ENCODE peak calls at places on chromosomes 13 and 19, in six cellular contexts. One of them, this sample, is unnamed.
A peak's percentile ranks its signal among the peaks of the same experiment; 100 is the strongest.

GRCh38 chr13:34070544-34071303 is 252.8 kb downstream of the RFC3 start:
- DNase-seq in HCT116: no peak
- DNase-seq in GM12878: no peak
- DNase-seq in H1: no peak
- DNase-seq in K562: no peak
- DNase-seq in HepG2: peak; percentile 9
- DNase-seq in this sample: no peak

GRCh38 chr13:93951153-93951552 is 528.3 kb downstream of the DCT start:
- DNase-seq in HCT116: no peak
- DNase-seq in GM12878: no peak
- DNase-seq in H1: no peak
- DNase-seq in K562: no peak
- DNase-seq in HepG2: no peak
- DNase-seq in this sample: no peak

GRCh38 chr19:53878786-53879144 is 3.2 kb upstream of the PRKCG start:
- DNase-seq in HCT116: no peak
- DNase-seq in GM12878: no peak
- DNase-seq in H1: no peak
- DNase-seq in K562: no peak
- DNase-seq in HepG2: no peak
- DNase-seq in this sample: no peak

GRCh38 chr13:47945738-47946137 is 55.3 kb downstream of the SUCLA2 start:
- DNase-seq in HCT116: no peak
- DNase-seq in GM12878: no peak
- DNase-seq in H1: no peak
- DNase-seq in K562: no peak
- DNase-seq in HepG2: peak; percentile 4
- DNase-seq in this sample: no peak

GRCh38 chr13:68995972-68996670 is 1111.5 kb upstream of the ATXN8OS start:
- DNase-seq in HCT116: no peak
- DNase-seq in GM12878: no peak
- DNase-seq in H1: no peak
- DNase-seq in K562: no peak
- DNase-seq in HepG2: no peak
- DNase-seq in this sample: no peak

GRCh38 chr19:32651729-32652140 is 23.2 kb downstream of the ANKRD27 start:
- DNase-seq in HCT116: no peak
- DNase-seq in GM12878: no peak
- DNase-seq in H1: peak; percentile 77
- DNase-seq in K562: no peak
- DNase-seq in HepG2: no peak
- DNase-seq in this sample: peak; percentile 47

GRCh38 chr13:27619711-27620376 is 485 bp downstream of the LNX2 start:
- DNase-seq in HCT116: no peak
- DNase-seq in GM12878: no peak
- DNase-seq in H1: no peak
- DNase-seq in K562: no peak
- DNase-seq in HepG2: peak; percentile 7
- DNase-seq in this sample: no peak

GRCh38 chr13:33183431-33184130 is 102.0 kb downstream of the STARD13 start:
- DNase-seq in HCT116: no peak
- DNase-seq in GM12878: no peak
- DNase-seq in H1: no peak
- DNase-seq in K562: no peak
- DNase-seq in HepG2: no peak
- DNase-seq in this sample: no peak

GRCh38 chr19:6023085-6023682 is 45.2 kb upstream of the RANBP3 start:
- DNase-seq in HCT116: no peak
- DNase-seq in GM12878: no peak
- DNase-seq in H1: no peak
- DNase-seq in K562: no peak
- DNase-seq in HepG2: no peak
- DNase-seq in this sample: no peak

GRCh38 chr19:19372656-19373416 is 32.6 kb upstream of the GATAD2A start:
- DNase-seq in HCT116: peak; percentile 50
- DNase-seq in GM12878: no peak
- DNase-seq in H1: no peak
- DNase-seq in K562: peak; percentile 79
- DNase-seq in HepG2: peak; percentile 90
- DNase-seq in this sample: no peak

GRCh38 chr19:15213715-15214381 is 13.1 kb upstream of the NOTCH3 start:
- DNase-seq in HCT116: no peak
- DNase-seq in GM12878: no peak
- DNase-seq in H1: no peak
- DNase-seq in K562: no peak
- DNase-seq in HepG2: no peak
- DNase-seq in this sample: no peak

GRCh38 chr13:99970761-99971575 is 599 bp downstream of the ZIC5 start:
- DNase-seq in HCT116: no peak
- DNase-seq in GM12878: no peak
- DNase-seq in H1: peak; percentile 84
- DNase-seq in K562: peak; percentile 63
- DNase-seq in HepG2: no peak
- DNase-seq in this sample: no peak

GRCh38 chr19:15021286-15022007 is 27.8 kb upstream of the CASP14 start:
- DNase-seq in HCT116: no peak
- DNase-seq in GM12878: no peak
- DNase-seq in H1: no peak
- DNase-seq in K562: no peak
- DNase-seq in HepG2: no peak
- DNase-seq in this sample: no peak

GRCh38 chr19:19105365-19106060 is 32.8 kb downstream of the TMEM161A start:
- DNase-seq in HCT116: peak; percentile 53
- DNase-seq in GM12878: peak; percentile 13
- DNase-seq in H1: peak; percentile 88
- DNase-seq in K562: peak; percentile 95
- DNase-seq in HepG2: peak; percentile 48
- DNase-seq in this sample: peak; percentile 63

GRCh38 chr19:29662278-29662603 is 3.0 kb upstream of the PLEKHF1 start:
- DNase-seq in HCT116: no peak
- DNase-seq in GM12878: no peak
- DNase-seq in H1: no peak
- DNase-seq in K562: no peak
- DNase-seq in HepG2: no peak
- DNase-seq in this sample: no peak

GRCh38 chr13:48448963-48449614 is 36.2 kb upstream of the LPAR6 start:
- DNase-seq in HCT116: no peak
- DNase-seq in GM12878: no peak
- DNase-seq in H1: no peak
- DNase-seq in K562: no peak
- DNase-seq in HepG2: no peak
- DNase-seq in this sample: no peak

GRCh38 chr13:77751513-77752456 is 54.3 kb downstream of the SLAIN1 start:
- DNase-seq in HCT116: peak; percentile 6
- DNase-seq in GM12878: peak; percentile 34
- DNase-seq in H1: no peak
- DNase-seq in K562: peak; percentile 22
- DNase-seq in HepG2: peak; percentile 41
- DNase-seq in this sample: peak; percentile 25

DNA sequence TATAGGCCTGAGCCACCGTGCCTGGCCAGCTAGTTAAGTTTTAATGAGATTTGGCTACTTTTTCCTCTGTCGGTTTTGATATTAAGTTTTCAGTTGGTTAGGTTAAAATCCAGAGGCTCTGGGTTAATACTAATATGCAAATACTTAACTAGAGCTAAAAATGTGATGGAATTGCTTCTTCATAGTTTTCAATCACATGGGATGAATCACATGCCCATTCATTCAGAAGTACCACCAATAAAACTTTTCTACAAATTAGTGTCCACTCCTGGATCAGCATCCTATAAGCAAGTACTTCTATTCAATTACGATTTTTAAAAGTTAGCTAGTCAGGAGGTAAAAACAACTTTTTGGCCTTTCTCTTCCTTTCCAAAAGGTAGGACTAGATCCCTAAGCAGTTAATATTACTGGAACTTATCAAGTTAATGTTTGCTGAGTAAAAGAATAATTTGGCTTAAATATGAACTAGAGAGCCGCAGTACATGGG is 4.3 kb downstream of the SLC25A30 start:
- DNase-seq in HCT116: no peak
- DNase-seq in GM12878: no peak
- DNase-seq in H1: no peak
- DNase-seq in K562: no peak
- DNase-seq in HepG2: no peak
- DNase-seq in this sample: no peak
- H3K4me3 ChIP-seq in HCT116: no peak overlapping the region
- H3K4me3 ChIP-seq in GM12878: no peak overlapping the region
- H3K4me3 ChIP-seq in H1: no peak overlapping the region
- H3K4me3 ChIP-seq in K562: peak overlapping the region; percentile 33
- H3K4me3 ChIP-seq in HepG2: peak overlapping the region; percentile 15
- H3K4me3 ChIP-seq in this sample: no peak overlapping the region

GRCh38 chr19:4379383-4380253 is 20.7 kb downstream of the SH3GL1 start:
- DNase-seq in HCT116: no peak
- DNase-seq in GM12878: peak; percentile 69
- DNase-seq in H1: no peak
- DNase-seq in K562: no peak
- DNase-seq in HepG2: no peak
- DNase-seq in this sample: no peak
- TF ChIP-seq ZNF274 in HCT116: no peak
- TF ChIP-seq ZNF274 in GM12878: no peak
- TF ChIP-seq ZNF274 in H1: no peak
- TF ChIP-seq ZNF274 in K562: no peak
- TF ChIP-seq ZNF274 in HepG2: no peak
- TF ChIP-seq ZNF274 in this sample: no peak

GRCh38 chr19:7516878-7517277 is 975 bp downstream of the ZNF358 start:
- DNase-seq in HCT116: no peak
- DNase-seq in GM12878: no peak
- DNase-seq in H1: no peak
- DNase-seq in K562: no peak
- DNase-seq in HepG2: no peak
- DNase-seq in this sample: no peak
- H3K36me3 ChIP-seq in HCT116: no peaks in the 10 kb centered on the region
- H3K36me3 ChIP-seq in GM12878: no peaks in the 10 kb centered on the region
- H3K36me3 ChIP-seq in H1: peaks cover 5% of the 10 kb centered on the region
- H3K36me3 ChIP-seq in K562: no peaks in the 10 kb centered on the region
- H3K36me3 ChIP-seq in HepG2: no peaks in the 10 kb centered on the region
- H3K36me3 ChIP-seq in this sample: peaks cover 18% of the 10 kb centered on the region

GRCh38 chr19:34482380-34483250 is 1.1 kb downstream of the WTIP start:
- DNase-seq in HCT116: no peak
- DNase-seq in GM12878: no peak
- DNase-seq in H1: peak; percentile 72
- DNase-seq in K562: no peak
- DNase-seq in HepG2: no peak
- DNase-seq in this sample: no peak
- H3K4me3 ChIP-seq in HCT116: no peak overlapping the region
- H3K4me3 ChIP-seq in GM12878: no peak overlapping the region
- H3K4me3 ChIP-seq in H1: peak overlapping the region; percentile 84
- H3K4me3 ChIP-seq in K562: no peak overlapping the region
- H3K4me3 ChIP-seq in HepG2: peak overlapping the region; percentile 76
- H3K4me3 ChIP-seq in this sample: peak overlapping the region; percentile 69

GRCh38 chr19:10006335-10006708 is 4.0 kb downstream of the COL5A3 start:
- DNase-seq in HCT116: no peak
- DNase-seq in GM12878: no peak
- DNase-seq in H1: no peak
- DNase-seq in K562: no peak
- DNase-seq in HepG2: no peak
- DNase-seq in this sample: no peak
- TF ChIP-seq ZNF274 in HCT116: no peak
- TF ChIP-seq ZNF274 in GM12878: no peak
- TF ChIP-seq ZNF274 in H1: no peak
- TF ChIP-seq ZNF274 in K562: no peak
- TF ChIP-seq ZNF274 in HepG2: no peak
- TF ChIP-seq ZNF274 in this sample: no peak

GRCh38 chr13:45627656-45628055 is 12.1 kb upstream of the ERICH6B start:
- DNase-seq in HCT116: no peak
- DNase-seq in GM12878: no peak
- DNase-seq in H1: no peak
- DNase-seq in K562: no peak
- DNase-seq in HepG2: no peak
- DNase-seq in this sample: no peak
- H3K36me3 ChIP-seq in HCT116: no peaks in the 10 kb centered on the region
- H3K36me3 ChIP-seq in GM12878: no peaks in the 10 kb centered on the region
- H3K36me3 ChIP-seq in H1: no peaks in the 10 kb centered on the region
- H3K36me3 ChIP-seq in K562: no peaks in the 10 kb centered on the region
- H3K36me3 ChIP-seq in HepG2: no peaks in the 10 kb centered on the region
- H3K36me3 ChIP-seq in this sample: no peaks in the 10 kb centered on the region

GRCh38 chr13:112067121-112067741 is at the start of gene SOX1:
- DNase-seq in HCT116: no peak
- DNase-seq in GM12878: no peak
- DNase-seq in H1: peak; percentile 80
- DNase-seq in K562: no peak
- DNase-seq in HepG2: no peak
- DNase-seq in this sample: no peak
- H3K4me3 ChIP-seq in HCT116: no peak within 1 kb of the TSS
- H3K4me3 ChIP-seq in GM12878: no peak within 1 kb of the TSS
- H3K4me3 ChIP-seq in H1: peak within 1 kb of the TSS; percentile 66
- H3K4me3 ChIP-seq in K562: no peak within 1 kb of the TSS
- H3K4me3 ChIP-seq in HepG2: no peak within 1 kb of the TSS
- H3K4me3 ChIP-seq in this sample: peak within 1 kb of the TSS; percentile 32

This sample was measured in NT2/D1.